ENCODE peak calls at places on chromosomes 13 and 19, in seven cellular contexts. G is OCI-LY7, O is pancreas, E is RWPE2, F is adrenal gland, I is GM12865, A is omental fat pad. Y is an unnamed sample.

GRCh38 chr19:32870154-32870573 is 597 bp upstream of the SLC7A9 start:
- DNase-seq in F (no peak), I (no peak), E (no peak), O (no peak), A (no peak), G (no peak), Y (peak; percentile 59)

GRCh38 chr19:16161848-16162247 is 11.5 kb downstream of the CIB3 start:
- DNase-seq in G (no peak), F (no peak), E (no peak), I (no peak), A (no peak), O (no peak), Y (no peak)

GRCh38 chr13:112144616-112145220 is 77.8 kb downstream of the SOX1 start:
- DNase-seq in G (no peak), I (no peak), F (no peak), A (no peak), E (no peak), O (no peak), Y (peak; percentile 22)

GRCh38 chr13:31027136-31027535 is 94.7 kb downstream of the TEX26 start:
- DNase-seq in A (no peak), O (no peak), F (no peak), G (no peak), E (no peak), I (no peak), Y (no peak)

GRCh38 chr19:18612772-18613588 is at the start of gene TMEM59L:
- DNase-seq in O (peak; percentile 61), G (no peak), A (no peak), E (no peak), F (no peak), I (no peak), Y (no peak)

GRCh38 chr13:74325106-74325505 is 190.9 kb upstream of the KLF12 start:
- DNase-seq in F (no peak), I (no peak), G (no peak), O (no peak), A (no peak), E (no peak), Y (no peak)

GRCh38 chr19:1763648-1764292 is 10.5 kb downstream of the ONECUT3 start:
- DNase-seq in G (no peak), O (no peak), A (no peak), F (no peak), I (no peak), E (no peak), Y (no peak)

GRCh38 chr19:35995655-35995993 is 636 bp downstream of the SDHAF1 start:
- DNase-seq in O (peak; percentile 89), F (peak; percentile 67), I (peak; percentile 76), G (peak; percentile 59), E (no peak), A (no peak), Y (no peak)

GRCh38 chr13:73074101-73074500 is 15.3 kb downstream of the KLF5 start:
- DNase-seq in G (no peak), A (no peak), F (no peak), O (no peak), E (no peak), I (peak; percentile 18), Y (no peak)

GRCh38 chr19:45901432-45901903 is 945 bp downstream of the MYPOP start:
- DNase-seq in A (peak; percentile 38), I (no peak), F (peak; percentile 64), E (no peak), O (peak; percentile 78), G (no peak), Y (no peak)

GRCh38 chr19:35703343-35703742 is 1.0 kb upstream of the ZBTB32 start:
- DNase-seq in E (no peak), I (no peak), A (no peak), O (peak; percentile 90), G (no peak), F (no peak), Y (no peak)

GRCh38 chr19:30670011-30670329 is 297.8 kb downstream of the ZNF536 start:
- DNase-seq in F (no peak), A (no peak), G (no peak), E (no peak), O (no peak), I (no peak), Y (no peak)

GRCh38 chr13:48493076-48493765 is 39.7 kb downstream of the RCBTB2 start:
- DNase-seq in F (no peak), E (no peak), O (no peak), I (peak; percentile 46), G (peak; percentile 35), A (no peak), Y (no peak)

GRCh38 chr13:104683789-104684188 is 1617.6 kb upstream of the SLC10A2 start:
- DNase-seq in I (no peak), G (no peak), O (no peak), E (no peak), F (no peak), A (no peak), Y (no peak)

GRCh38 chr19:22619371-22619770 is 14.8 kb upstream of the ZNF492 start:
- DNase-seq in G (no peak), I (no peak), E (no peak), A (no peak), F (no peak), O (no peak), Y (no peak)

GRCh38 chr13:45749026-45749759 is 47.1 kb downstream of the CBY2 start:
- DNase-seq in F (no peak), A (no peak), I (no peak), O (no peak), E (no peak), G (no peak), Y (no peak)

GRCh38 chr19:32977269-32977668 is 5.2 kb downstream of the FAAP24 start:
- DNase-seq in O (no peak), E (no peak), A (no peak), F (no peak), G (no peak), I (no peak), Y (no peak)

GRCh38 chr19:11237321-11237720 is 2.1 kb upstream of the ANGPTL8 start:
- DNase-seq in O (peak; percentile 64), I (no peak), E (no peak), A (no peak), F (no peak), G (no peak), Y (no peak)

DNA sequence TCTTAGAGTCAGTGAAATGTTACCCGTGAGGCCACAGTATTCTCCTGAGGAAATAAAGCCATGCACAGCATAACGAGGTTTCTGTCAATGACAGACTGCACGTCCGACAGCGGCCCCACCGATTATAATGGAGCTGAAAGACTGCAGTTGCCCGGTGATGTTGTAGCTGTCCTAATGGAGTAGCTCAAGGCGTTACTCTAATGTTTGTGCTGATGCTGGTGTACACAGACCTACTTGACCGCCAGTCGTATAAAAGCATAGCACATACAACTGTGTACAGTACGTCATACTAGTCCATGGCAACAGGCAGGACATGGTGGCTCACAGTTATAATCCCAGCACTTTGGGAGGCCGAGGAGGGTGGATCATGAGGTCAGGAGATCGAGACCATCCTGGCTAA is 7.7 kb upstream of the GPR32 start:
- DNase-seq in E (no peak), I (no peak), O (no peak), G (no peak), F (no peak), A (no peak), Y (no peak)
- TF ChIP-seq CTCF in E (no peak), I (no peak), O (no peak), G (no peak), F (no peak), A (no peak), Y (no peak)

GRCh38 chr19:13965926-13966683 is 13.8 kb downstream of the DCAF15 start:
- DNase-seq in I (no peak), O (peak; percentile 63), A (no peak), F (no peak), G (no peak), E (no peak), Y (no peak)
- TF ChIP-seq CTCF in I (no peak), O (no peak), A (no peak), F (no peak), G (no peak), E (no peak), Y (no peak)

DNA sequence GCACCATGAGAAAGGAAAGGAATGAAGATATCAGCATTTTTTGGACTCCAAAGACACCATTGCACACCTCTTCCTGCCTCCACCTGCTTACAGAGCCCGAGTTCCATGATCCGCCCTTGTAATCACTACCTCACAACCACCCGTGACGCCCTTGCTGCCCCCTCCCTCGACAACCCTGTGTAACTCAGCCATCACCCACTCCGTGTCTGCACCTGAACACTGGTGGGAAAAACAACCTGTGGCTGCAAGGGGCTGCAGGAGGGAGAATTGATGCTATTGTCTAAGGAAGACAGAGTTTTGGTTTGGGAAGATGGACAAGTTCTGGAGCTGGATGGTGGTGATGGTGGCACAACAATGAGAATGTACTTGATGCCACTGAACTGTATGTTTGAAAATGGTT is 27.0 kb downstream of the ZIC5 start:
- DNase-seq in I (no peak), G (no peak), F (no peak), O (no peak), A (no peak), E (peak; percentile 11), Y (no peak)
- TF ChIP-seq CTCF in I (no peak), G (no peak), F (no peak), O (no peak), A (no peak), E (no peak), Y (no peak)

GRCh38 chr19:5137571-5138124 is 168.7 kb downstream of the KDM4B start:
- DNase-seq in O (peak; percentile 77), E (no peak), G (no peak), I (no peak), F (no peak), A (no peak), Y (no peak)
- TF ChIP-seq CTCF in O (no peak), E (no peak), G (peak; percentile 68), I (no peak), F (peak; percentile 15), A (no peak), Y (peak; percentile 60)

GRCh38 chr13:94822356-94822755 is 110.0 kb upstream of the SOX21 start:
- DNase-seq in F (no peak), I (no peak), G (no peak), A (no peak), O (no peak), E (no peak), Y (no peak)
- TF ChIP-seq CTCF in F (no peak), I (no peak), G (no peak), A (no peak), O (no peak), E (no peak), Y (no peak)

GRCh38 chr19:41888926-41889325 is 5.9 kb downstream of the ARHGEF1 start:
- DNase-seq in G (no peak), I (no peak), O (no peak), A (no peak), F (no peak), E (no peak), Y (no peak)
- TF ChIP-seq CTCF in G (peak; percentile 47), I (no peak), O (no peak), A (no peak), F (no peak), E (no peak), Y (no peak)

GRCh38 chr19:47545061-47545948 is 27.6 kb downstream of the ZNF541 start:
- DNase-seq in E (no peak), G (no peak), O (peak; percentile 62), I (no peak), F (no peak), A (no peak), Y (no peak)
- TF ChIP-seq CTCF in E (no peak), G (no peak), O (no peak), I (no peak), F (no peak), A (no peak), Y (no peak)

DNA sequence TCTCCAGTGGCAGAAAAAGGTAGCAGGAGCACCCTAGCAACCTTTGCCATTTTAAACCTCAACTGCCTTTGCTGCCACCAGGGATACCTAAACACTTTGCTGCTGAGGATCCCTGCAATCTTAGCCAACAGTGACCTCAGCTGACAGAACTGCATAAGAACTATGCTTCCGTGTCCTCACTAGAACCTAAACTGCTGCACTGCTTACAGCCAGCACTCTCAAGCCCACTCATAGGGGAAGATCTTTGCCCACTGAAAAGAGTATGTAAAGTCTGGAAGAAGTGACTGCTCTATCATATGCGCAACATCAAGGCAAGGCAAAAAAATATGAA is 270.0 kb upstream of the PCDH20 start:
- DNase-seq in O (no peak), E (no peak), A (no peak), G (no peak), I (peak; percentile 9), F (no peak), Y (no peak)
- TF ChIP-seq CTCF in O (no peak), E (peak; percentile 40), A (no peak), G (no peak), I (no peak), F (no peak), Y (peak; percentile 44)